ENCODE peak calls at places on chromosomes 1 and 21, in five cellular contexts. F is stomach, P is pancreas, U is GM23338, D is HCT116. L is an unnamed sample. For H3K27me3, the result is how much of the 10 kb centered on the place peaks cover.

GRCh38 chr21:36403713-36404112 is 18.5 kb downstream of the CHAF1B start:
- DNase-seq in F (no peak), P (no peak), U (no peak), D (no peak), L (no peak)

GRCh38 chr1:180773210-180773865 is 139.4 kb upstream of the KIAA1614 start:
- DNase-seq in F (no peak), P (no peak), U (no peak), D (no peak), L (no peak)

GRCh38 chr1:64572222-64572900 is 102.4 kb downstream of the CACHD1 start:
- DNase-seq in F (no peak), P (no peak), U (peak), D (no peak), L (no peak)

GRCh38 chr1:14715771-14716170 is 117.3 kb downstream of the KAZN start:
- DNase-seq in F (no peak), P (no peak), U (no peak), D (no peak), L (no peak)

GRCh38 chr1:14440731-14441130 is 157.8 kb upstream of the KAZN start:
- DNase-seq in F (no peak), P (no peak), U (no peak), D (no peak), L (no peak)

GRCh38 chr1:185735667-185736105 is 1.5 kb downstream of the HMCN1 start:
- DNase-seq in F (no peak), P (no peak), U (peak), D (no peak), L (no peak)

GRCh38 chr1:50132495-50132894 is 23.8 kb downstream of the ELAVL4 start:
- DNase-seq in F (no peak), P (no peak), U (no peak), D (no peak), L (no peak)

GRCh38 chr1:39933956-39934941 is 20.7 kb upstream of the MFSD2A start:
- DNase-seq in F (peak), P (peak), U (no peak), D (no peak), L (no peak)

GRCh38 chr1:233944596-233944995 is 40.1 kb downstream of the SLC35F3 start:
- DNase-seq in F (no peak), P (no peak), U (no peak), D (no peak), L (no peak)

GRCh38 chr1:178953538-178954207 is 72.0 kb upstream of the FAM20B start:
- DNase-seq in F (no peak), P (no peak), U (no peak), D (no peak), L (no peak)

GRCh38 chr1:50424045-50424939 is 1.0 kb upstream of the DMRTA2 start:
- DNase-seq in F (no peak), P (no peak), U (peak), D (no peak), L (no peak)

GRCh38 chr1:115771847-115772457 is 3.4 kb upstream of the CASQ2 start:
- DNase-seq in F (peak), P (peak), U (peak), D (peak), L (peak)

GRCh38 chr21:44844256-44844655 is 26.4 kb upstream of the SUMO3 start:
- DNase-seq in F (no peak), P (no peak), U (peak), D (no peak), L (no peak)

GRCh38 chr1:21914880-21915640 is 22.1 kb downstream of the HSPG2 start:
- DNase-seq in F (peak), P (peak), U (no peak), D (no peak), L (no peak)

GRCh38 chr1:11611928-11612327 is 42.3 kb downstream of the FBXO2 start:
- DNase-seq in F (no peak), P (no peak), U (peak), D (no peak), L (no peak)

GRCh38 chr1:206892351-206892984 is 4.8 kb upstream of the IL24 start:
- DNase-seq in F (no peak), P (no peak), U (no peak), D (no peak), L (no peak)

GRCh38 chr1:173451981-173452380 is 25.2 kb upstream of the PRDX6 start:
- DNase-seq in F (peak), P (peak), U (no peak), D (no peak), L (no peak)

GRCh38 chr1:214441119-214441518 is 110.3 kb downstream of the PTPN14 start:
- DNase-seq in F (no peak), P (no peak), U (no peak), D (no peak), L (no peak)

GRCh38 chr1:24233684-24234600 is 46.9 kb upstream of the IFNLR1 start:
- DNase-seq in F (no peak), P (no peak), U (peak), D (no peak), L (no peak)

GRCh38 chr1:3312310-3312734 is 142.1 kb upstream of the ARHGEF16 start:
- DNase-seq in F (no peak), P (no peak), U (no peak), D (no peak), L (no peak)

GRCh38 chr21:14453339-14453738 is 70.4 kb upstream of the HSPA13 start:
- DNase-seq in F (no peak), P (no peak), U (no peak), D (no peak), L (peak)

GRCh38 chr1:2864203-2864905 is 62.9 kb upstream of the TTC34 start:
- DNase-seq in F (no peak), P (no peak), U (no peak), D (no peak), L (no peak)

GRCh38 chr1:228141082-228141870 is 1.2 kb downstream of the GUK1 start:
- DNase-seq in F (peak), P (peak), U (no peak), D (no peak), L (peak)

GRCh38 chr21:44485254-44485793 is 30.0 kb downstream of the LRRC3 start:
- DNase-seq in F (no peak), P (no peak), U (peak), D (peak), L (no peak)

DNA sequence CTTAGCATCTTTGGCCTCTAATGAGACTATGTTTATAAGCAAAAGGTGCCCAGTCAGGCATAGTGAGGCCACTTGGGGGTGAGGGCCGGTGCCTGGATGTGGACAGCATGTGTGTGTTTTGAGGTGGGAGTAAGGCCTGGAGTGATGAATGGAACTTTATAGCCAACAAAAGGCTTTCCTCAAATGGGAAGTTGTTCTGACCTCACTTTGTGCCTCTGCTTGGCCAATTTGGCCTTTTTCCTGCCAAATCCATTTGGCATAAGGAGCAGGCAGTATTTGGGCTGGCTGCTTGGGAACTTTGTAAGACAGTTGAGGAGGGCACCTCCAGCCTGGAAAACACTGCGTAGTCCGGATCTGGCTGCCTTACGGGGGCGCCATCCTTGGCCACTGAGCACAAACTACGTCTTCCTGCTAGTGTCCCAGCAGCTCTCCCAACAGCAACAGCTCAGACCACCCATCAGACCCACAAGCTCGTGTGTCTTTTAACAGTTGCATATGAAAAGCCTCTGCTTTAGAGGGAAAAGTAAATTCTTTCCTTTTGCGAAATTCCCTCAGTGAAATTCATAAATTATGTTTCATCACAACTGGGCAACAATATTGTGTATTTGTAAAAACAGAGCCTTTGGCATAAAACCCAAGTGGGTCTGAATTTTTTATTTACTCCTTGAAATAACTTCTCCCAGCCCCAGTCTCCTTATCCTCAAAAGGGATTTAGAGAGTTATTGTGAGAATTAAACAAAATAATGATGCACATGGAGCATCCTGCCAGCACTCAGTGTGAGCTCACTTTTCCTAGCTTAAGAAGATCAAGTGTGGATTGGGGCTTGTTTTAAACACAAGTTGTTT is 322.9 kb downstream of the DISC1 start:
- DNase-seq in F (no peak), P (no peak), U (peak), D (no peak), L (no peak)
- TF ChIP-seq CTCF in F (no peak), P (no peak), U (peak), D (no peak), L (no peak)

GRCh38 chr1:203121186-203122015 is 6.1 kb upstream of the ADORA1 start:
- DNase-seq in F (no peak), P (no peak), U (no peak), D (no peak), L (no peak)
- H3K27me3 ChIP-seq in F (under half), P (under half), U (under half), D (under half), L (under half)

GRCh38 chr21:41337515-41337914 is 20.9 kb downstream of the FAM3B start:
- DNase-seq in F (no peak), P (no peak), U (no peak), D (no peak), L (no peak)
- TF ChIP-seq CTCF in F (no peak), P (no peak), U (no peak), D (no peak), L (no peak)

DNA sequence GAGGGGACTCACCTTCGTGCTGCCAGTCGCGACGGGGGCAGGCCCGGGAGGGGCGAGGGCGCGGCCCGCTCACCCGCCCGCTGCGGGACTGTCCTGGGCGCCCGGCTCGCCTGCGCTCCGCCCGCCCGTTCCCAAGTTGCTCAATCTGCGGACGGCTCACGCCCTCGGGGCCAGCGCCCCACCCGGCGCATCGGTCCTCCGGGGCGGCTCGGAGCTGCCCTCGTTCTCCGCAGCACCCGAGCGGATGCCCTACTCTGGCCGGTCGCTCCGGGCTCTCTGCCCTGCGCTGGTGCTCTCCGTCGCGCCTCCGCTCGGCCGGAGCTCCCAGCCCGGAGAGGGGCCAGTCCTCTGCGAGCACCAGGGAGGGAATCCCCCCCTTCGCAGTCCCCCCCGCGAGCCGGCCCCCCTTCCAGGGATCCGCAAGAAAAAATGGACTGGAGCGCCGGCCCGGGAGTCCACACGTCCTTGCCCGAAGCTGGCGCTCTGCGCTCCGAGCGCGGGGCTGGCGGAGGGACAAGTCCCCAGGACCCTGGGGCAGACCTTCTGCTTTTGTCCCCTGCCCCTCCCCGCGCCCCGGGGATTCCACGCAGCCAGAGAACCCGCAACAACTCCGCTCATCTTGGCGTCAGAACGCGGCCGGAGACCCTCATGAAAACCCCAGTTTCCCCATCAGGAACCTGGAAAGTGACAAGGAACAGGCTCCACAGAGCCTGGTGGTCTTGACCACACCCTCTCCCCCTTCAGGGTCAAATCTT is at the start of gene RSPO1:
- DNase-seq in F (no peak), P (no peak), U (peak), D (no peak), L (no peak)
- H3K27me3 ChIP-seq in F (under half), P (under half), U (half or more), D (under half), L (under half)

DNA sequence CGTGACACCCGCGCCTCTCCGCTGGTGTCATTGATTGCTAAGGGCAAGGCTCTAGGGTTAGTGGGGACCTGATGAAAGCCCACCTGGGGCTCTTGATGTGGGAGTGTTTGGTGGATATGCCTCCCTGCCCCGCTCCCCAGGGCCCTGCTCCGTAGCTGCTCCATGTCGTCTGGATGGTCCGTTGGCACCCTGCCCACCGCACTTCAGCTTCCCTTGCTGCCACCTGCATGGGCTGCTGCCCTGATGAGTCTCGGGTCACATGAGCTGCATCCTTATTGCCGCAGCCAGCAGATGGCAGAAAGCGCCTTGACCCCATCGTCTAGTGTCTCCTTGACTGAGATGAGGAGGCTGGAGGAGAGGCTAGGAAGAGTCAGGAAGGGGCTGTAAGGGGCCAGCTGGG is 439.4 kb downstream of the CAMTA1 start:
- DNase-seq in F (no peak), P (no peak), U (peak), D (peak), L (no peak)
- TF ChIP-seq CTCF in F (no peak), P (no peak), U (peak), D (peak), L (peak)

GRCh38 chr1:61078611-61079010 is 3.8 kb upstream of the NFIA start:
- DNase-seq in F (no peak), P (no peak), U (peak), D (no peak), L (no peak)
- H3K27me3 ChIP-seq in F (under half), P (under half), U (half or more), D (under half), L (under half)

GRCh38 chr1:199508653-199509052 is 518.9 kb upstream of the NR5A2 start:
- DNase-seq in F (no peak), P (no peak), U (no peak), D (no peak), L (no peak)
- TF ChIP-seq CTCF in F (no peak), P (no peak), U (no peak), D (no peak), L (no peak)

DNA sequence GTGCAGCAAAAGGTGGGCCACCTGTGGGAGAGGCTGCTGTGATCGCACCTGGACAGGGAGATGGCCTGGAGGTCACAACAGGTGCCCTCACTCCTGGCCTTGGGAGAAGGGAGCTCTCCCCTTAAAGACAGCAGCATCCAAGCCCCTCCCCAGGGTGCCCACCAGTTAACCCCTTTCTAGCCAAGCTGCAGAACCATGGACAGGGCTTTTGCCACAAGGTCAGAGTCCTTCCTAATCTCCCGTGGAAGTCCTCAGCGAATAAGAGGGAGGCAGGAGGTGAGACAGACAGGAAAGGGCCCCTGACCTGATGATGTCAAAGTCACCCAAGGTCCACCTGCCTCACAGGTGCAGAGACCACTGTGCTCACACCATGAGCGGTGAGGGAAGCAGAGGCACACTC is 1.7 kb downstream of the CNTN2 start:
- DNase-seq in F (no peak), P (no peak), U (peak), D (no peak), L (no peak)
- H3K27me3 ChIP-seq in F (under half), P (under half), U (under half), D (under half), L (under half)

L was measured in GM06990.